ENCODE peak calls at places on chromosomes 3 and 15, in eight cellular contexts. One of them, this sample, is unnamed.

GRCh38 chr3:21020681-21021080 is 730.3 kb downstream of the ZNF385D start:
- DNase-seq in AG08395: no peak
- DNase-seq in T-helper 17 cell: no peak
- DNase-seq in endothelial cell: no peak
- DNase-seq in fibroblast of villous mesenchyme: no peak
- DNase-seq in heart left ventricle: no peak
- DNase-seq in B cell: no peak
- DNase-seq in tibial artery: no peak
- DNase-seq in this sample: no peak

GRCh38 chr15:34109775-34110663 is 8.1 kb downstream of the PGBD4 start:
- DNase-seq in heart left ventricle: no peak
- DNase-seq in fibroblast of villous mesenchyme: peak; percentile 68
- DNase-seq in AG08395: peak; percentile 36
- DNase-seq in B cell: peak; percentile 42
- DNase-seq in endothelial cell: peak; percentile 16
- DNase-seq in T-helper 17 cell: no peak
- DNase-seq in tibial artery: no peak
- DNase-seq in this sample: peak; percentile 3

GRCh38 chr3:30894521-30895289 is at the start of gene GADL1:
- DNase-seq in fibroblast of villous mesenchyme: peak; percentile 10
- DNase-seq in AG08395: peak; percentile 43
- DNase-seq in tibial artery: peak; percentile 25
- DNase-seq in heart left ventricle: peak; percentile 20
- DNase-seq in B cell: peak; percentile 0
- DNase-seq in T-helper 17 cell: no peak
- DNase-seq in endothelial cell: peak; percentile 38
- DNase-seq in this sample: peak; percentile 0

GRCh38 chr15:63396546-63396939 is 14.9 kb upstream of the CA12 start:
- DNase-seq in fibroblast of villous mesenchyme: peak; percentile 73
- DNase-seq in endothelial cell: no peak
- DNase-seq in B cell: no peak
- DNase-seq in T-helper 17 cell: no peak
- DNase-seq in tibial artery: no peak
- DNase-seq in AG08395: no peak
- DNase-seq in heart left ventricle: no peak
- DNase-seq in this sample: no peak

GRCh38 chr15:99108993-99109392 is 4.1 kb downstream of the SYNM start:
- DNase-seq in T-helper 17 cell: no peak
- DNase-seq in tibial artery: no peak
- DNase-seq in fibroblast of villous mesenchyme: no peak
- DNase-seq in endothelial cell: no peak
- DNase-seq in AG08395: no peak
- DNase-seq in B cell: no peak
- DNase-seq in heart left ventricle: no peak
- DNase-seq in this sample: no peak

GRCh38 chr3:186940965-186941364 is 10.6 kb downstream of the ST6GAL1 start:
- DNase-seq in tibial artery: peak; percentile 76
- DNase-seq in endothelial cell: no peak
- DNase-seq in T-helper 17 cell: no peak
- DNase-seq in heart left ventricle: peak; percentile 64
- DNase-seq in B cell: no peak
- DNase-seq in fibroblast of villous mesenchyme: no peak
- DNase-seq in AG08395: no peak
- DNase-seq in this sample: no peak

GRCh38 chr3:129276385-129276784 is 2.3 kb upstream of the HMCES start:
- DNase-seq in B cell: peak; percentile 86
- DNase-seq in endothelial cell: no peak
- DNase-seq in heart left ventricle: no peak
- DNase-seq in fibroblast of villous mesenchyme: no peak
- DNase-seq in AG08395: no peak
- DNase-seq in tibial artery: no peak
- DNase-seq in T-helper 17 cell: no peak
- DNase-seq in this sample: no peak

GRCh38 chr3:58180099-58180880 is 30.5 kb downstream of the DNASE1L3 start:
- DNase-seq in endothelial cell: no peak
- DNase-seq in T-helper 17 cell: no peak
- DNase-seq in AG08395: no peak
- DNase-seq in heart left ventricle: no peak
- DNase-seq in B cell: no peak
- DNase-seq in tibial artery: no peak
- DNase-seq in fibroblast of villous mesenchyme: no peak
- DNase-seq in this sample: no peak

GRCh38 chr15:95162069-95162468 is 930.7 kb downstream of the MCTP2 start:
- DNase-seq in heart left ventricle: no peak
- DNase-seq in T-helper 17 cell: no peak
- DNase-seq in endothelial cell: no peak
- DNase-seq in tibial artery: peak; percentile 21
- DNase-seq in AG08395: no peak
- DNase-seq in fibroblast of villous mesenchyme: peak; percentile 86
- DNase-seq in B cell: no peak
- DNase-seq in this sample: no peak

GRCh38 chr3:55264933-55265332 is 222.2 kb downstream of the WNT5A start:
- DNase-seq in fibroblast of villous mesenchyme: no peak
- DNase-seq in AG08395: no peak
- DNase-seq in heart left ventricle: no peak
- DNase-seq in endothelial cell: no peak
- DNase-seq in B cell: no peak
- DNase-seq in T-helper 17 cell: no peak
- DNase-seq in tibial artery: no peak
- DNase-seq in this sample: no peak

GRCh38 chr15:92271179-92271578 is 122.5 kb upstream of the ST8SIA2 start:
- DNase-seq in fibroblast of villous mesenchyme: no peak
- DNase-seq in heart left ventricle: no peak
- DNase-seq in tibial artery: no peak
- DNase-seq in AG08395: no peak
- DNase-seq in T-helper 17 cell: no peak
- DNase-seq in B cell: no peak
- DNase-seq in endothelial cell: no peak
- DNase-seq in this sample: no peak

GRCh38 chr3:78879516-78879860 is 888.3 kb downstream of the ROBO1 start:
- DNase-seq in heart left ventricle: no peak
- DNase-seq in B cell: no peak
- DNase-seq in endothelial cell: no peak
- DNase-seq in tibial artery: no peak
- DNase-seq in fibroblast of villous mesenchyme: no peak
- DNase-seq in T-helper 17 cell: no peak
- DNase-seq in AG08395: peak; percentile 5
- DNase-seq in this sample: no peak

GRCh38 chr15:64740361-64741170 is 34.8 kb downstream of the RBPMS2 start:
- DNase-seq in heart left ventricle: peak; percentile 58
- DNase-seq in T-helper 17 cell: no peak
- DNase-seq in AG08395: peak; percentile 56
- DNase-seq in fibroblast of villous mesenchyme: peak; percentile 81
- DNase-seq in endothelial cell: no peak
- DNase-seq in B cell: no peak
- DNase-seq in tibial artery: peak; percentile 52
- DNase-seq in this sample: no peak

GRCh38 chr3:152497457-152497856 is 228.7 kb downstream of the MBNL1 start:
- DNase-seq in fibroblast of villous mesenchyme: peak; percentile 93
- DNase-seq in B cell: no peak
- DNase-seq in heart left ventricle: no peak
- DNase-seq in T-helper 17 cell: no peak
- DNase-seq in AG08395: peak; percentile 11
- DNase-seq in endothelial cell: no peak
- DNase-seq in tibial artery: no peak
- DNase-seq in this sample: no peak

GRCh38 chr15:91849749-91850161 is 3.8 kb upstream of the SLCO3A1 start:
- DNase-seq in heart left ventricle: no peak
- DNase-seq in tibial artery: no peak
- DNase-seq in endothelial cell: no peak
- DNase-seq in fibroblast of villous mesenchyme: peak; percentile 33
- DNase-seq in B cell: no peak
- DNase-seq in T-helper 17 cell: no peak
- DNase-seq in AG08395: peak; percentile 70
- DNase-seq in this sample: peak; percentile 21

GRCh38 chr15:73862276-73862675 is 11.1 kb upstream of the TBC1D21 start:
- DNase-seq in AG08395: no peak
- DNase-seq in B cell: no peak
- DNase-seq in fibroblast of villous mesenchyme: no peak
- DNase-seq in tibial artery: no peak
- DNase-seq in endothelial cell: no peak
- DNase-seq in heart left ventricle: no peak
- DNase-seq in T-helper 17 cell: no peak
- DNase-seq in this sample: no peak

GRCh38 chr3:55059027-55059629 is 131.3 kb upstream of the LRTM1 start:
- DNase-seq in fibroblast of villous mesenchyme: peak; percentile 62
- DNase-seq in tibial artery: no peak
- DNase-seq in T-helper 17 cell: no peak
- DNase-seq in heart left ventricle: no peak
- DNase-seq in B cell: no peak
- DNase-seq in endothelial cell: no peak
- DNase-seq in AG08395: peak; percentile 40
- DNase-seq in this sample: no peak

GRCh38 chr3:141942006-141942405 is 65.6 kb downstream of the ATP1B3 start:
- DNase-seq in endothelial cell: no peak
- DNase-seq in fibroblast of villous mesenchyme: no peak
- DNase-seq in B cell: no peak
- DNase-seq in heart left ventricle: no peak
- DNase-seq in T-helper 17 cell: no peak
- DNase-seq in AG08395: no peak
- DNase-seq in tibial artery: no peak
- DNase-seq in this sample: no peak

GRCh38 chr3:120516142-120516541 is 65.3 kb upstream of the FSTL1 start:
- DNase-seq in AG08395: no peak
- DNase-seq in fibroblast of villous mesenchyme: no peak
- DNase-seq in endothelial cell: no peak
- DNase-seq in T-helper 17 cell: no peak
- DNase-seq in B cell: no peak
- DNase-seq in tibial artery: no peak
- DNase-seq in heart left ventricle: no peak
- DNase-seq in this sample: no peak

GRCh38 chr3:186515115-186515514 is 29.1 kb downstream of the CRYGS start:
- DNase-seq in tibial artery: no peak
- DNase-seq in heart left ventricle: no peak
- DNase-seq in endothelial cell: no peak
- DNase-seq in T-helper 17 cell: no peak
- DNase-seq in B cell: no peak
- DNase-seq in AG08395: no peak
- DNase-seq in fibroblast of villous mesenchyme: no peak
- DNase-seq in this sample: no peak

GRCh38 chr3:193716155-193716554 is 123.1 kb downstream of the OPA1 start:
- DNase-seq in T-helper 17 cell: no peak
- DNase-seq in endothelial cell: no peak
- DNase-seq in tibial artery: no peak
- DNase-seq in AG08395: no peak
- DNase-seq in heart left ventricle: no peak
- DNase-seq in B cell: peak; percentile 46
- DNase-seq in fibroblast of villous mesenchyme: no peak
- DNase-seq in this sample: no peak

GRCh38 chr3:195873281-195873887 is 35.0 kb downstream of the TNK2 start:
- DNase-seq in AG08395: no peak
- DNase-seq in B cell: no peak
- DNase-seq in fibroblast of villous mesenchyme: no peak
- DNase-seq in endothelial cell: no peak
- DNase-seq in heart left ventricle: no peak
- DNase-seq in T-helper 17 cell: no peak
- DNase-seq in tibial artery: no peak
- DNase-seq in this sample: no peak

GRCh38 chr3:123724306-123724705 is 139.5 kb upstream of the HACD2 start:
- DNase-seq in endothelial cell: no peak
- DNase-seq in B cell: no peak
- DNase-seq in fibroblast of villous mesenchyme: peak; percentile 41
- DNase-seq in heart left ventricle: no peak
- DNase-seq in AG08395: peak; percentile 17
- DNase-seq in T-helper 17 cell: no peak
- DNase-seq in tibial artery: no peak
- DNase-seq in this sample: no peak

This sample was measured in midbrain.